ENCODE peak calls at places on chromosome 17, in eight cellular contexts. One of them, this sample, is unnamed.

GRCh38 chr17:28700830-28701492 is 10.7 kb downstream of the PROCA1 start:
- DNase-seq in uterus: no peak
- DNase-seq in psoas muscle: no peak
- DNase-seq in pancreas: no peak
- DNase-seq in A549: no peak
- DNase-seq in ascending aorta: no peak
- DNase-seq in CD4-positive, CD25-positive, alpha-beta regulatory T cell: no peak
- DNase-seq in neuronal stem cell: no peak
- DNase-seq in this sample: no peak

GRCh38 chr17:75856062-75856681 is 1.0 kb upstream of the WBP2 start:
- DNase-seq in uterus: no peak
- DNase-seq in psoas muscle: no peak
- DNase-seq in pancreas: no peak
- DNase-seq in A549: peak; percentile 56
- DNase-seq in ascending aorta: no peak
- DNase-seq in CD4-positive, CD25-positive, alpha-beta regulatory T cell: peak; percentile 45
- DNase-seq in neuronal stem cell: no peak
- DNase-seq in this sample: no peak

GRCh38 chr17:76266244-76266938 is 1.2 kb downstream of the UBALD2 start:
- DNase-seq in uterus: no peak
- DNase-seq in psoas muscle: no peak
- DNase-seq in pancreas: no peak
- DNase-seq in A549: no peak
- DNase-seq in ascending aorta: no peak
- DNase-seq in CD4-positive, CD25-positive, alpha-beta regulatory T cell: peak; percentile 59
- DNase-seq in neuronal stem cell: no peak
- DNase-seq in this sample: no peak

GRCh38 chr17:44324092-44324570 is 492 bp downstream of the SLC25A39 start:
- DNase-seq in uterus: no peak
- DNase-seq in psoas muscle: peak; percentile 34
- DNase-seq in pancreas: no peak
- DNase-seq in A549: no peak
- DNase-seq in ascending aorta: no peak
- DNase-seq in CD4-positive, CD25-positive, alpha-beta regulatory T cell: no peak
- DNase-seq in neuronal stem cell: no peak
- DNase-seq in this sample: peak; percentile 34

GRCh38 chr17:3698139-3698538 is 2.2 kb upstream of the P2RX5 start:
- DNase-seq in uterus: no peak
- DNase-seq in psoas muscle: no peak
- DNase-seq in pancreas: no peak
- DNase-seq in A549: no peak
- DNase-seq in ascending aorta: no peak
- DNase-seq in CD4-positive, CD25-positive, alpha-beta regulatory T cell: no peak
- DNase-seq in neuronal stem cell: no peak
- DNase-seq in this sample: no peak

GRCh38 chr17:21510686-21511367 is 134.7 kb downstream of the KCNJ12 start:
- DNase-seq in uterus: no peak
- DNase-seq in psoas muscle: no peak
- DNase-seq in pancreas: no peak
- DNase-seq in A549: no peak
- DNase-seq in ascending aorta: no peak
- DNase-seq in CD4-positive, CD25-positive, alpha-beta regulatory T cell: no peak
- DNase-seq in neuronal stem cell: no peak
- DNase-seq in this sample: no peak

GRCh38 chr17:41687828-41688640 is 651 bp upstream of the EIF1 start:
- DNase-seq in uterus: peak; percentile 58
- DNase-seq in psoas muscle: peak; percentile 58
- DNase-seq in pancreas: peak; percentile 71
- DNase-seq in A549: peak; percentile 75
- DNase-seq in ascending aorta: no peak
- DNase-seq in CD4-positive, CD25-positive, alpha-beta regulatory T cell: peak; percentile 79
- DNase-seq in neuronal stem cell: no peak
- DNase-seq in this sample: peak; percentile 49

GRCh38 chr17:74780443-74781238 is 4.5 kb upstream of the NAT9 start:
- DNase-seq in uterus: no peak
- DNase-seq in psoas muscle: no peak
- DNase-seq in pancreas: no peak
- DNase-seq in A549: peak; percentile 76
- DNase-seq in ascending aorta: no peak
- DNase-seq in CD4-positive, CD25-positive, alpha-beta regulatory T cell: peak; percentile 47
- DNase-seq in neuronal stem cell: no peak
- DNase-seq in this sample: peak; percentile 53

GRCh38 chr17:44607836-44608690 is 48.2 kb upstream of the MEIOC start:
- DNase-seq in uterus: no peak
- DNase-seq in psoas muscle: no peak
- DNase-seq in pancreas: no peak
- DNase-seq in A549: no peak
- DNase-seq in ascending aorta: no peak
- DNase-seq in CD4-positive, CD25-positive, alpha-beta regulatory T cell: no peak
- DNase-seq in neuronal stem cell: no peak
- DNase-seq in this sample: peak; percentile 94

GRCh38 chr17:68794636-68795503 is 160.3 kb downstream of the ABCA8 start:
- DNase-seq in uterus: no peak
- DNase-seq in psoas muscle: no peak
- DNase-seq in pancreas: no peak
- DNase-seq in A549: no peak
- DNase-seq in ascending aorta: no peak
- DNase-seq in CD4-positive, CD25-positive, alpha-beta regulatory T cell: no peak
- DNase-seq in neuronal stem cell: no peak
- DNase-seq in this sample: no peak

GRCh38 chr17:78696016-78696992 is 85.8 kb downstream of the CYTH1 start:
- DNase-seq in uterus: no peak
- DNase-seq in psoas muscle: no peak
- DNase-seq in pancreas: no peak
- DNase-seq in A549: no peak
- DNase-seq in ascending aorta: no peak
- DNase-seq in CD4-positive, CD25-positive, alpha-beta regulatory T cell: no peak
- DNase-seq in neuronal stem cell: no peak
- DNase-seq in this sample: no peak

GRCh38 chr17:70168044-70168978 is 1.0 kb upstream of the KCNJ2 start:
- DNase-seq in uterus: peak; percentile 27
- DNase-seq in psoas muscle: peak; percentile 50
- DNase-seq in pancreas: peak; percentile 74
- DNase-seq in A549: peak; percentile 80
- DNase-seq in ascending aorta: no peak
- DNase-seq in CD4-positive, CD25-positive, alpha-beta regulatory T cell: peak; percentile 30
- DNase-seq in neuronal stem cell: peak; percentile 51
- DNase-seq in this sample: peak; percentile 6

GRCh38 chr17:21352981-21353265 is 23.2 kb upstream of the KCNJ12 start:
- DNase-seq in uterus: no peak
- DNase-seq in psoas muscle: no peak
- DNase-seq in pancreas: no peak
- DNase-seq in A549: no peak
- DNase-seq in ascending aorta: no peak
- DNase-seq in CD4-positive, CD25-positive, alpha-beta regulatory T cell: no peak
- DNase-seq in neuronal stem cell: no peak
- DNase-seq in this sample: peak; percentile 9

GRCh38 chr17:38454528-38454927 is 26.3 kb downstream of the ARHGAP23 start:
- DNase-seq in uterus: peak; percentile 80
- DNase-seq in psoas muscle: peak; percentile 91
- DNase-seq in pancreas: peak; percentile 32
- DNase-seq in A549: peak; percentile 79
- DNase-seq in ascending aorta: peak; percentile 71
- DNase-seq in CD4-positive, CD25-positive, alpha-beta regulatory T cell: no peak
- DNase-seq in neuronal stem cell: no peak
- DNase-seq in this sample: peak; percentile 67

GRCh38 chr17:61219460-61219859 is 180.2 kb upstream of the TBX2 start:
- DNase-seq in uterus: no peak
- DNase-seq in psoas muscle: no peak
- DNase-seq in pancreas: no peak
- DNase-seq in A549: no peak
- DNase-seq in ascending aorta: no peak
- DNase-seq in CD4-positive, CD25-positive, alpha-beta regulatory T cell: no peak
- DNase-seq in neuronal stem cell: no peak
- DNase-seq in this sample: no peak

GRCh38 chr17:3976675-3977171 is 12.5 kb upstream of the ATP2A3 start:
- DNase-seq in uterus: peak; percentile 36
- DNase-seq in psoas muscle: peak; percentile 77
- DNase-seq in pancreas: peak; percentile 98
- DNase-seq in A549: no peak
- DNase-seq in ascending aorta: peak; percentile 31
- DNase-seq in CD4-positive, CD25-positive, alpha-beta regulatory T cell: no peak
- DNase-seq in neuronal stem cell: no peak
- DNase-seq in this sample: no peak

GRCh38 chr17:30346211-30346831 is 12.5 kb upstream of the TMIGD1 start:
- DNase-seq in uterus: no peak
- DNase-seq in psoas muscle: no peak
- DNase-seq in pancreas: no peak
- DNase-seq in A549: no peak
- DNase-seq in ascending aorta: no peak
- DNase-seq in CD4-positive, CD25-positive, alpha-beta regulatory T cell: no peak
- DNase-seq in neuronal stem cell: no peak
- DNase-seq in this sample: no peak

GRCh38 chr17:70207184-70207583 is 37.9 kb downstream of the KCNJ2 start:
- DNase-seq in uterus: no peak
- DNase-seq in psoas muscle: no peak
- DNase-seq in pancreas: no peak
- DNase-seq in A549: no peak
- DNase-seq in ascending aorta: no peak
- DNase-seq in CD4-positive, CD25-positive, alpha-beta regulatory T cell: no peak
- DNase-seq in neuronal stem cell: no peak
- DNase-seq in this sample: no peak

GRCh38 chr17:29566473-29567361 is at the start of gene ABHD15:
- DNase-seq in uterus: peak; percentile 67
- DNase-seq in psoas muscle: peak; percentile 79
- DNase-seq in pancreas: peak; percentile 77
- DNase-seq in A549: peak; percentile 75
- DNase-seq in ascending aorta: no peak
- DNase-seq in CD4-positive, CD25-positive, alpha-beta regulatory T cell: peak; percentile 70
- DNase-seq in neuronal stem cell: peak; percentile 55
- DNase-seq in this sample: peak; percentile 63

GRCh38 chr17:47205419-47205963 is 3.7 kb upstream of the MYL4 start:
- DNase-seq in uterus: no peak
- DNase-seq in psoas muscle: peak; percentile 38
- DNase-seq in pancreas: peak; percentile 52
- DNase-seq in A549: no peak
- DNase-seq in ascending aorta: no peak
- DNase-seq in CD4-positive, CD25-positive, alpha-beta regulatory T cell: peak; percentile 89
- DNase-seq in neuronal stem cell: no peak
- DNase-seq in this sample: peak; percentile 82

GRCh38 chr17:55734128-55734781 is 11.6 kb upstream of the TMEM100 start:
- DNase-seq in uterus: no peak
- DNase-seq in psoas muscle: no peak
- DNase-seq in pancreas: no peak
- DNase-seq in A549: no peak
- DNase-seq in ascending aorta: no peak
- DNase-seq in CD4-positive, CD25-positive, alpha-beta regulatory T cell: peak; percentile 2
- DNase-seq in neuronal stem cell: no peak
- DNase-seq in this sample: peak; percentile 39
- H3K27ac ChIP-seq in uterus: no peak overlapping the region
- H3K27ac ChIP-seq in psoas muscle: peak overlapping the region; percentile 64
- H3K27ac ChIP-seq in pancreas: no peak overlapping the region
- H3K27ac ChIP-seq in A549: no peak overlapping the region
- H3K27ac ChIP-seq in ascending aorta: no peak overlapping the region
- H3K27ac ChIP-seq in CD4-positive, CD25-positive, alpha-beta regulatory T cell: no peak overlapping the region
- H3K27ac ChIP-seq in neuronal stem cell: no peak overlapping the region
- H3K27ac ChIP-seq in this sample: no peak overlapping the region

GRCh38 chr17:81309140-81309858 is 14.2 kb upstream of the SLC38A10 start:
- DNase-seq in uterus: peak; percentile 76
- DNase-seq in psoas muscle: peak; percentile 96
- DNase-seq in pancreas: peak; percentile 83
- DNase-seq in A549: peak; percentile 90
- DNase-seq in ascending aorta: peak; percentile 54
- DNase-seq in CD4-positive, CD25-positive, alpha-beta regulatory T cell: peak; percentile 44
- DNase-seq in neuronal stem cell: peak; percentile 54
- DNase-seq in this sample: peak; percentile 95

GRCh38 chr17:81311954-81312353 is 16.8 kb upstream of the SLC38A10 start:
- DNase-seq in uterus: no peak
- DNase-seq in psoas muscle: no peak
- DNase-seq in pancreas: no peak
- DNase-seq in A549: no peak
- DNase-seq in ascending aorta: no peak
- DNase-seq in CD4-positive, CD25-positive, alpha-beta regulatory T cell: no peak
- DNase-seq in neuronal stem cell: no peak
- DNase-seq in this sample: no peak

GRCh38 chr17:81312624-81313325 is 17.7 kb upstream of the SLC38A10 start:
- DNase-seq in uterus: no peak
- DNase-seq in psoas muscle: no peak
- DNase-seq in pancreas: no peak
- DNase-seq in A549: no peak
- DNase-seq in ascending aorta: no peak
- DNase-seq in CD4-positive, CD25-positive, alpha-beta regulatory T cell: no peak
- DNase-seq in neuronal stem cell: no peak
- DNase-seq in this sample: no peak

GRCh38 chr17:81309859-81310839 is 15.0 kb upstream of the SLC38A10 start:
- DNase-seq in uterus: no peak
- DNase-seq in psoas muscle: no peak
- DNase-seq in pancreas: no peak
- DNase-seq in A549: no peak
- DNase-seq in ascending aorta: no peak
- DNase-seq in CD4-positive, CD25-positive, alpha-beta regulatory T cell: no peak
- DNase-seq in neuronal stem cell: no peak
- DNase-seq in this sample: peak; percentile 92

DNA sequence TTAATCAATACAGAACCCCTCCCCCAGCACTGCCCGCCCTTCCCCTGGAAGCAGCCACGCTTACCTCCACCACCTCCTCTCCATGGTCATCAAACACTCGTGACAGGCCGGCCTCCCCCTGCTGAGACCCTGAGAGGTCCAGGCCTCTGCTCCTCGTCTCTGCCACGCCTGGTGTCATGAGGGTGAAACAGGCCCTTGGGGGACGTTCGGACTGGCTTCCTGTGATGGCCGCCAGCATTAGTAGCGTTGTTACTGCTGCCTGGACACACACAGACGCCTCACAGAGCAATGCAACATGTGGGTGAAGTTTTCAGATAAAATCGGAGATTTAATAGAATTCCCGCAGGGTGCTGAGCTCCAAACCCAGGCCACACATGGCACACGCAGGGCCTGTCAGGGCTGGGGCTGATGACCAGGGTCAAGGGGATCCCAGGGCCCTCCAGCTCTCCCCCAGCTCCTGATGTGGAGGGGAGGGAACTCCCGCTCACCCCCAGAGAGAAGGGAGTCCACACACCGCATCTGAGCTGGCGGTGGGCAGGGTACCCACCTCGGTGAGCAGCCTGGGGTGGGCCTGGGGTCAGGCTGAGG is 15.9 kb upstream of the SLC38A10 start:
- DNase-seq in uterus: no peak
- DNase-seq in psoas muscle: no peak
- DNase-seq in pancreas: no peak
- DNase-seq in A549: no peak
- DNase-seq in ascending aorta: no peak
- DNase-seq in CD4-positive, CD25-positive, alpha-beta regulatory T cell: no peak
- DNase-seq in neuronal stem cell: no peak
- DNase-seq in this sample: no peak
- H3K4me1 ChIP-seq in uterus: no peaks in the 10 kb centered on the region
- H3K4me1 ChIP-seq in psoas muscle: peaks cover 20% of the 10 kb centered on the region
- H3K4me1 ChIP-seq in pancreas: peaks cover 12% of the 10 kb centered on the region
- H3K4me1 ChIP-seq in A549: peaks cover 35% of the 10 kb centered on the region
- H3K4me1 ChIP-seq in ascending aorta: no peaks in the 10 kb centered on the region
- H3K4me1 ChIP-seq in CD4-positive, CD25-positive, alpha-beta regulatory T cell: no peaks in the 10 kb centered on the region
- H3K4me1 ChIP-seq in neuronal stem cell: peaks cover 12% of the 10 kb centered on the region
- H3K4me1 ChIP-seq in this sample: peaks cover 65% of the 10 kb centered on the region

GRCh38 chr17:48565024-48565558 is 13.1 kb downstream of the HOXB4 start:
- DNase-seq in uterus: no peak
- DNase-seq in psoas muscle: no peak
- DNase-seq in pancreas: no peak
- DNase-seq in A549: no peak
- DNase-seq in ascending aorta: no peak
- DNase-seq in CD4-positive, CD25-positive, alpha-beta regulatory T cell: no peak
- DNase-seq in neuronal stem cell: no peak
- DNase-seq in this sample: no peak
- H3K27ac ChIP-seq in uterus: no peak overlapping the region
- H3K27ac ChIP-seq in psoas muscle: no peak overlapping the region
- H3K27ac ChIP-seq in pancreas: no peak overlapping the region
- H3K27ac ChIP-seq in A549: no peak overlapping the region
- H3K27ac ChIP-seq in ascending aorta: peak overlapping the region; percentile 61
- H3K27ac ChIP-seq in CD4-positive, CD25-positive, alpha-beta regulatory T cell: no peak overlapping the region
- H3K27ac ChIP-seq in neuronal stem cell: no peak overlapping the region
- H3K27ac ChIP-seq in this sample: no peak overlapping the region

GRCh38 chr17:17051380-17051779 is 9.1 kb downstream of the MPRIP start:
- DNase-seq in uterus: peak; percentile 5
- DNase-seq in psoas muscle: no peak
- DNase-seq in pancreas: no peak
- DNase-seq in A549: no peak
- DNase-seq in ascending aorta: no peak
- DNase-seq in CD4-positive, CD25-positive, alpha-beta regulatory T cell: no peak
- DNase-seq in neuronal stem cell: no peak
- DNase-seq in this sample: no peak
- H3K4me1 ChIP-seq in uterus: peaks cover 2% of the 10 kb centered on the region
- H3K4me1 ChIP-seq in psoas muscle: peaks cover 97% of the 10 kb centered on the region
- H3K4me1 ChIP-seq in pancreas: peaks cover 47% of the 10 kb centered on the region
- H3K4me1 ChIP-seq in A549: peaks cover 92% of the 10 kb centered on the region
- H3K4me1 ChIP-seq in ascending aorta: peaks cover 16% of the 10 kb centered on the region
- H3K4me1 ChIP-seq in CD4-positive, CD25-positive, alpha-beta regulatory T cell: peaks cover 34% of the 10 kb centered on the region
- H3K4me1 ChIP-seq in neuronal stem cell: peaks cover 4% of the 10 kb centered on the region
- H3K4me1 ChIP-seq in this sample: no peaks in the 10 kb centered on the region

This sample was measured in SJCRH30.